ENCODE peak calls at places on chromosomes 13 and 19, in nine cellular contexts. One of them, this sample, is unnamed.

GRCh38 chr13:27170521-27171243 is 929 bp downstream of the USP12 start:
- DNase-seq in HT1080: peak
- DNase-seq in C1 segment of cervical spinal cord: no peak
- DNase-seq in AG04449: no peak
- DNase-seq in T-helper 2 cell treated with Interferon-gamma antibody and Interleukin-4, amounts not matched to agents 5 μg/mL and 100 μg/mL, for 36 hours: peak
- DNase-seq in renal cortical epithelial cell: peak
- DNase-seq in right cardiac atrium: peak
- DNase-seq in mammary epithelial cell: no peak
- DNase-seq in IMR-90: no peak
- DNase-seq in this sample: no peak

GRCh38 chr19:4034048-4035017 is 26.8 kb downstream of the PIAS4 start:
- DNase-seq in C1 segment of cervical spinal cord: peak
- DNase-seq in renal cortical epithelial cell: no peak
- DNase-seq in IMR-90: no peak
- DNase-seq in mammary epithelial cell: no peak
- DNase-seq in HT1080: no peak
- DNase-seq in right cardiac atrium: no peak
- DNase-seq in AG04449: no peak
- DNase-seq in T-helper 2 cell treated with Interferon-gamma antibody and Interleukin-4, amounts not matched to agents 5 μg/mL and 100 μg/mL, for 36 hours: no peak
- DNase-seq in this sample: no peak

GRCh38 chr19:41456342-41456918 is 13.5 kb downstream of the ERICH4 start:
- DNase-seq in HT1080: no peak
- DNase-seq in mammary epithelial cell: no peak
- DNase-seq in AG04449: no peak
- DNase-seq in right cardiac atrium: peak
- DNase-seq in renal cortical epithelial cell: no peak
- DNase-seq in T-helper 2 cell treated with Interferon-gamma antibody and Interleukin-4, amounts not matched to agents 5 μg/mL and 100 μg/mL, for 36 hours: no peak
- DNase-seq in C1 segment of cervical spinal cord: no peak
- DNase-seq in IMR-90: peak
- DNase-seq in this sample: no peak

GRCh38 chr13:38667526-38668094 is 19.3 kb upstream of the FREM2 start:
- DNase-seq in HT1080: no peak
- DNase-seq in IMR-90: no peak
- DNase-seq in mammary epithelial cell: no peak
- DNase-seq in renal cortical epithelial cell: no peak
- DNase-seq in C1 segment of cervical spinal cord: no peak
- DNase-seq in T-helper 2 cell treated with Interferon-gamma antibody and Interleukin-4, amounts not matched to agents 5 μg/mL and 100 μg/mL, for 36 hours: no peak
- DNase-seq in right cardiac atrium: no peak
- DNase-seq in AG04449: no peak
- DNase-seq in this sample: no peak

GRCh38 chr19:48344892-48345291 is 18.8 kb downstream of the TMEM143 start:
- DNase-seq in AG04449: no peak
- DNase-seq in mammary epithelial cell: no peak
- DNase-seq in right cardiac atrium: no peak
- DNase-seq in renal cortical epithelial cell: no peak
- DNase-seq in T-helper 2 cell treated with Interferon-gamma antibody and Interleukin-4, amounts not matched to agents 5 μg/mL and 100 μg/mL, for 36 hours: no peak
- DNase-seq in IMR-90: no peak
- DNase-seq in HT1080: no peak
- DNase-seq in C1 segment of cervical spinal cord: no peak
- DNase-seq in this sample: no peak

GRCh38 chr13:106110241-106110855 is 425.1 kb downstream of the EFNB2 start:
- DNase-seq in AG04449: no peak
- DNase-seq in HT1080: no peak
- DNase-seq in IMR-90: peak
- DNase-seq in C1 segment of cervical spinal cord: no peak
- DNase-seq in T-helper 2 cell treated with Interferon-gamma antibody and Interleukin-4, amounts not matched to agents 5 μg/mL and 100 μg/mL, for 36 hours: no peak
- DNase-seq in mammary epithelial cell: no peak
- DNase-seq in renal cortical epithelial cell: no peak
- DNase-seq in right cardiac atrium: no peak
- DNase-seq in this sample: no peak

GRCh38 chr13:50512602-50513527 is 330.6 kb downstream of the DLEU7 start:
- DNase-seq in AG04449: no peak
- DNase-seq in IMR-90: peak
- DNase-seq in HT1080: peak
- DNase-seq in renal cortical epithelial cell: peak
- DNase-seq in C1 segment of cervical spinal cord: no peak
- DNase-seq in right cardiac atrium: peak
- DNase-seq in mammary epithelial cell: no peak
- DNase-seq in T-helper 2 cell treated with Interferon-gamma antibody and Interleukin-4, amounts not matched to agents 5 μg/mL and 100 μg/mL, for 36 hours: peak
- DNase-seq in this sample: no peak

GRCh38 chr19:14437578-14438140 is 4.6 kb downstream of the PKN1 start:
- DNase-seq in right cardiac atrium: no peak
- DNase-seq in T-helper 2 cell treated with Interferon-gamma antibody and Interleukin-4, amounts not matched to agents 5 μg/mL and 100 μg/mL, for 36 hours: no peak
- DNase-seq in mammary epithelial cell: no peak
- DNase-seq in IMR-90: no peak
- DNase-seq in renal cortical epithelial cell: no peak
- DNase-seq in HT1080: no peak
- DNase-seq in C1 segment of cervical spinal cord: no peak
- DNase-seq in AG04449: no peak
- DNase-seq in this sample: no peak

GRCh38 chr19:40144151-40144550 is 47.1 kb upstream of the MAP3K10 start:
- DNase-seq in mammary epithelial cell: no peak
- DNase-seq in right cardiac atrium: no peak
- DNase-seq in AG04449: no peak
- DNase-seq in IMR-90: no peak
- DNase-seq in renal cortical epithelial cell: no peak
- DNase-seq in HT1080: no peak
- DNase-seq in C1 segment of cervical spinal cord: no peak
- DNase-seq in T-helper 2 cell treated with Interferon-gamma antibody and Interleukin-4, amounts not matched to agents 5 μg/mL and 100 μg/mL, for 36 hours: no peak
- DNase-seq in this sample: no peak

GRCh38 chr19:8113017-8113416 is 36.4 kb downstream of the FBN3 start:
- DNase-seq in T-helper 2 cell treated with Interferon-gamma antibody and Interleukin-4, amounts not matched to agents 5 μg/mL and 100 μg/mL, for 36 hours: no peak
- DNase-seq in renal cortical epithelial cell: peak
- DNase-seq in right cardiac atrium: no peak
- DNase-seq in HT1080: no peak
- DNase-seq in mammary epithelial cell: peak
- DNase-seq in IMR-90: no peak
- DNase-seq in AG04449: no peak
- DNase-seq in C1 segment of cervical spinal cord: no peak
- DNase-seq in this sample: no peak

GRCh38 chr13:25171517-25172302 is at the start of gene AMER2:
- DNase-seq in AG04449: no peak
- DNase-seq in IMR-90: no peak
- DNase-seq in right cardiac atrium: peak
- DNase-seq in renal cortical epithelial cell: no peak
- DNase-seq in C1 segment of cervical spinal cord: peak
- DNase-seq in mammary epithelial cell: no peak
- DNase-seq in T-helper 2 cell treated with Interferon-gamma antibody and Interleukin-4, amounts not matched to agents 5 μg/mL and 100 μg/mL, for 36 hours: no peak
- DNase-seq in HT1080: no peak
- DNase-seq in this sample: no peak

GRCh38 chr19:30669329-30670010 is 297.3 kb downstream of the ZNF536 start:
- DNase-seq in T-helper 2 cell treated with Interferon-gamma antibody and Interleukin-4, amounts not matched to agents 5 μg/mL and 100 μg/mL, for 36 hours: peak
- DNase-seq in renal cortical epithelial cell: no peak
- DNase-seq in AG04449: no peak
- DNase-seq in HT1080: no peak
- DNase-seq in C1 segment of cervical spinal cord: no peak
- DNase-seq in mammary epithelial cell: peak
- DNase-seq in right cardiac atrium: peak
- DNase-seq in IMR-90: peak
- DNase-seq in this sample: peak

GRCh38 chr19:23698711-23699520 is 11.9 kb upstream of the ZNF675 start:
- DNase-seq in T-helper 2 cell treated with Interferon-gamma antibody and Interleukin-4, amounts not matched to agents 5 μg/mL and 100 μg/mL, for 36 hours: no peak
- DNase-seq in HT1080: peak
- DNase-seq in mammary epithelial cell: peak
- DNase-seq in IMR-90: no peak
- DNase-seq in renal cortical epithelial cell: no peak
- DNase-seq in AG04449: no peak
- DNase-seq in C1 segment of cervical spinal cord: no peak
- DNase-seq in right cardiac atrium: no peak
- DNase-seq in this sample: peak

GRCh38 chr13:21310220-21310619 is 133.8 kb downstream of the MRPL57 start:
- DNase-seq in HT1080: no peak
- DNase-seq in AG04449: no peak
- DNase-seq in right cardiac atrium: no peak
- DNase-seq in T-helper 2 cell treated with Interferon-gamma antibody and Interleukin-4, amounts not matched to agents 5 μg/mL and 100 μg/mL, for 36 hours: no peak
- DNase-seq in mammary epithelial cell: peak
- DNase-seq in IMR-90: no peak
- DNase-seq in C1 segment of cervical spinal cord: no peak
- DNase-seq in renal cortical epithelial cell: peak
- DNase-seq in this sample: no peak

GRCh38 chr19:39641773-39642172 is 13.9 kb upstream of the LGALS16 start:
- DNase-seq in renal cortical epithelial cell: peak
- DNase-seq in HT1080: no peak
- DNase-seq in mammary epithelial cell: no peak
- DNase-seq in T-helper 2 cell treated with Interferon-gamma antibody and Interleukin-4, amounts not matched to agents 5 μg/mL and 100 μg/mL, for 36 hours: no peak
- DNase-seq in right cardiac atrium: no peak
- DNase-seq in AG04449: no peak
- DNase-seq in C1 segment of cervical spinal cord: no peak
- DNase-seq in IMR-90: no peak
- DNase-seq in this sample: no peak

GRCh38 chr19:49614096-49614857 is 23.3 kb downstream of the PRR12 start:
- DNase-seq in HT1080: peak
- DNase-seq in AG04449: peak
- DNase-seq in mammary epithelial cell: peak
- DNase-seq in right cardiac atrium: peak
- DNase-seq in T-helper 2 cell treated with Interferon-gamma antibody and Interleukin-4, amounts not matched to agents 5 μg/mL and 100 μg/mL, for 36 hours: no peak
- DNase-seq in renal cortical epithelial cell: peak
- DNase-seq in C1 segment of cervical spinal cord: no peak
- DNase-seq in IMR-90: peak
- DNase-seq in this sample: peak

GRCh38 chr13:41061914-41062837 is 867 bp downstream of the WBP4 start:
- DNase-seq in AG04449: no peak
- DNase-seq in HT1080: peak
- DNase-seq in renal cortical epithelial cell: peak
- DNase-seq in IMR-90: peak
- DNase-seq in C1 segment of cervical spinal cord: no peak
- DNase-seq in T-helper 2 cell treated with Interferon-gamma antibody and Interleukin-4, amounts not matched to agents 5 μg/mL and 100 μg/mL, for 36 hours: no peak
- DNase-seq in mammary epithelial cell: no peak
- DNase-seq in right cardiac atrium: no peak
- DNase-seq in this sample: no peak

GRCh38 chr19:44845286-44845611 is 848 bp upstream of the NECTIN2 start:
- DNase-seq in C1 segment of cervical spinal cord: no peak
- DNase-seq in right cardiac atrium: peak
- DNase-seq in mammary epithelial cell: no peak
- DNase-seq in AG04449: no peak
- DNase-seq in T-helper 2 cell treated with Interferon-gamma antibody and Interleukin-4, amounts not matched to agents 5 μg/mL and 100 μg/mL, for 36 hours: no peak
- DNase-seq in renal cortical epithelial cell: no peak
- DNase-seq in HT1080: no peak
- DNase-seq in IMR-90: no peak
- DNase-seq in this sample: no peak

GRCh38 chr13:51577690-51578089 is 6.6 kb upstream of the WDFY2 start:
- DNase-seq in T-helper 2 cell treated with Interferon-gamma antibody and Interleukin-4, amounts not matched to agents 5 μg/mL and 100 μg/mL, for 36 hours: no peak
- DNase-seq in mammary epithelial cell: peak
- DNase-seq in HT1080: no peak
- DNase-seq in AG04449: no peak
- DNase-seq in renal cortical epithelial cell: no peak
- DNase-seq in C1 segment of cervical spinal cord: no peak
- DNase-seq in IMR-90: no peak
- DNase-seq in right cardiac atrium: no peak
- DNase-seq in this sample: no peak

GRCh38 chr19:45814851-45815481 is at the start of gene RSPH6A:
- DNase-seq in right cardiac atrium: no peak
- DNase-seq in AG04449: no peak
- DNase-seq in mammary epithelial cell: no peak
- DNase-seq in renal cortical epithelial cell: no peak
- DNase-seq in IMR-90: no peak
- DNase-seq in HT1080: no peak
- DNase-seq in C1 segment of cervical spinal cord: no peak
- DNase-seq in T-helper 2 cell treated with Interferon-gamma antibody and Interleukin-4, amounts not matched to agents 5 μg/mL and 100 μg/mL, for 36 hours: no peak
- DNase-seq in this sample: no peak

GRCh38 chr19:2639999-2640398 is 62.5 kb downstream of the GNG7 start:
- DNase-seq in right cardiac atrium: no peak
- DNase-seq in T-helper 2 cell treated with Interferon-gamma antibody and Interleukin-4, amounts not matched to agents 5 μg/mL and 100 μg/mL, for 36 hours: no peak
- DNase-seq in C1 segment of cervical spinal cord: no peak
- DNase-seq in IMR-90: no peak
- DNase-seq in HT1080: no peak
- DNase-seq in AG04449: no peak
- DNase-seq in renal cortical epithelial cell: no peak
- DNase-seq in mammary epithelial cell: no peak
- DNase-seq in this sample: no peak

GRCh38 chr13:40161008-40161694 is 505.3 kb downstream of the FOXO1 start:
- DNase-seq in AG04449: no peak
- DNase-seq in renal cortical epithelial cell: no peak
- DNase-seq in mammary epithelial cell: no peak
- DNase-seq in C1 segment of cervical spinal cord: no peak
- DNase-seq in T-helper 2 cell treated with Interferon-gamma antibody and Interleukin-4, amounts not matched to agents 5 μg/mL and 100 μg/mL, for 36 hours: no peak
- DNase-seq in IMR-90: no peak
- DNase-seq in HT1080: no peak
- DNase-seq in right cardiac atrium: no peak
- DNase-seq in this sample: no peak

GRCh38 chr19:50896591-50897190 is 14.5 kb downstream of the KLK4 start:
- DNase-seq in T-helper 2 cell treated with Interferon-gamma antibody and Interleukin-4, amounts not matched to agents 5 μg/mL and 100 μg/mL, for 36 hours: peak
- DNase-seq in IMR-90: peak
- DNase-seq in HT1080: peak
- DNase-seq in renal cortical epithelial cell: peak
- DNase-seq in C1 segment of cervical spinal cord: no peak
- DNase-seq in mammary epithelial cell: peak
- DNase-seq in right cardiac atrium: no peak
- DNase-seq in AG04449: no peak
- DNase-seq in this sample: no peak

GRCh38 chr13:25347156-25347555 is 24.6 kb upstream of the ATP8A2 start:
- DNase-seq in right cardiac atrium: no peak
- DNase-seq in AG04449: no peak
- DNase-seq in C1 segment of cervical spinal cord: no peak
- DNase-seq in IMR-90: no peak
- DNase-seq in HT1080: no peak
- DNase-seq in T-helper 2 cell treated with Interferon-gamma antibody and Interleukin-4, amounts not matched to agents 5 μg/mL and 100 μg/mL, for 36 hours: no peak
- DNase-seq in mammary epithelial cell: no peak
- DNase-seq in renal cortical epithelial cell: peak
- DNase-seq in this sample: no peak

GRCh38 chr13:41188584-41188983 is 5.8 kb downstream of the KBTBD7 start:
- DNase-seq in AG04449: peak
- DNase-seq in right cardiac atrium: no peak
- DNase-seq in renal cortical epithelial cell: no peak
- DNase-seq in IMR-90: peak
- DNase-seq in mammary epithelial cell: no peak
- DNase-seq in T-helper 2 cell treated with Interferon-gamma antibody and Interleukin-4, amounts not matched to agents 5 μg/mL and 100 μg/mL, for 36 hours: no peak
- DNase-seq in C1 segment of cervical spinal cord: no peak
- DNase-seq in HT1080: no peak
- DNase-seq in this sample: no peak

GRCh38 chr19:46926201-46927071 is 65.6 kb downstream of the ARHGAP35 start:
- DNase-seq in HT1080: no peak
- DNase-seq in right cardiac atrium: no peak
- DNase-seq in mammary epithelial cell: no peak
- DNase-seq in renal cortical epithelial cell: no peak
- DNase-seq in IMR-90: no peak
- DNase-seq in AG04449: no peak
- DNase-seq in T-helper 2 cell treated with Interferon-gamma antibody and Interleukin-4, amounts not matched to agents 5 μg/mL and 100 μg/mL, for 36 hours: no peak
- DNase-seq in C1 segment of cervical spinal cord: no peak
- DNase-seq in this sample: no peak

GRCh38 chr13:51230473-51231105 is 8.4 kb downstream of the FAM124A start:
- DNase-seq in HT1080: no peak
- DNase-seq in T-helper 2 cell treated with Interferon-gamma antibody and Interleukin-4, amounts not matched to agents 5 μg/mL and 100 μg/mL, for 36 hours: no peak
- DNase-seq in right cardiac atrium: peak
- DNase-seq in IMR-90: peak
- DNase-seq in C1 segment of cervical spinal cord: no peak
- DNase-seq in AG04449: no peak
- DNase-seq in mammary epithelial cell: no peak
- DNase-seq in renal cortical epithelial cell: peak
- DNase-seq in this sample: no peak

GRCh38 chr19:31639306-31639705 is 290.1 kb upstream of the TSHZ3 start:
- DNase-seq in HT1080: peak
- DNase-seq in IMR-90: peak
- DNase-seq in T-helper 2 cell treated with Interferon-gamma antibody and Interleukin-4, amounts not matched to agents 5 μg/mL and 100 μg/mL, for 36 hours: no peak
- DNase-seq in right cardiac atrium: no peak
- DNase-seq in renal cortical epithelial cell: no peak
- DNase-seq in mammary epithelial cell: peak
- DNase-seq in AG04449: no peak
- DNase-seq in C1 segment of cervical spinal cord: no peak
- DNase-seq in this sample: no peak

GRCh38 chr19:30174357-30174645 is 197.9 kb upstream of the ZNF536 start:
- DNase-seq in mammary epithelial cell: no peak
- DNase-seq in renal cortical epithelial cell: no peak
- DNase-seq in right cardiac atrium: no peak
- DNase-seq in IMR-90: no peak
- DNase-seq in C1 segment of cervical spinal cord: no peak
- DNase-seq in HT1080: no peak
- DNase-seq in AG04449: no peak
- DNase-seq in T-helper 2 cell treated with Interferon-gamma antibody and Interleukin-4, amounts not matched to agents 5 μg/mL and 100 μg/mL, for 36 hours: no peak
- DNase-seq in this sample: no peak

GRCh38 chr19:46226438-46226973 is 3.0 kb upstream of the IGFL1 start:
- DNase-seq in C1 segment of cervical spinal cord: no peak
- DNase-seq in renal cortical epithelial cell: no peak
- DNase-seq in mammary epithelial cell: no peak
- DNase-seq in AG04449: no peak
- DNase-seq in right cardiac atrium: no peak
- DNase-seq in IMR-90: no peak
- DNase-seq in T-helper 2 cell treated with Interferon-gamma antibody and Interleukin-4, amounts not matched to agents 5 μg/mL and 100 μg/mL, for 36 hours: no peak
- DNase-seq in HT1080: no peak
- DNase-seq in this sample: no peak